ENCODE peak calls at places on chromosomes 1 and 21, in six cellular contexts. One of them, this sample, is unnamed.

GRCh38 chr1:115753830-115754229 is 14.7 kb downstream of the CASQ2 start:
- DNase-seq in NCI-H1105: no peak
- DNase-seq in fibroblast of the aortic adventitia: no peak
- DNase-seq in stimulated activated CD8-positive, alpha-beta memory T cell treated with anti-CD3 and anti-CD28 coated beads, Interleukin-7, amount 100 ng/mL, for 1 hour: no peak
- DNase-seq in immature natural killer cell: no peak
- DNase-seq in thoracic aorta: no peak
- DNase-seq in this sample: peak

GRCh38 chr1:179369751-179370341 is 4.1 kb downstream of the AXDND1 start:
- DNase-seq in NCI-H1105: peak
- DNase-seq in fibroblast of the aortic adventitia: peak
- DNase-seq in stimulated activated CD8-positive, alpha-beta memory T cell treated with anti-CD3 and anti-CD28 coated beads, Interleukin-7, amount 100 ng/mL, for 1 hour: peak
- DNase-seq in immature natural killer cell: peak
- DNase-seq in thoracic aorta: no peak
- DNase-seq in this sample: peak

GRCh38 chr1:174789399-174789798 is 210.3 kb upstream of the CACYBP start:
- DNase-seq in immature natural killer cell: peak
- DNase-seq in stimulated activated CD8-positive, alpha-beta memory T cell treated with anti-CD3 and anti-CD28 coated beads, Interleukin-7, amount 100 ng/mL, for 1 hour: no peak
- DNase-seq in thoracic aorta: no peak
- DNase-seq in NCI-H1105: no peak
- DNase-seq in fibroblast of the aortic adventitia: peak
- DNase-seq in this sample: peak

GRCh38 chr1:145926706-145927072 is 595 bp downstream of the RBM8A start:
- DNase-seq in fibroblast of the aortic adventitia: no peak
- DNase-seq in thoracic aorta: no peak
- DNase-seq in stimulated activated CD8-positive, alpha-beta memory T cell treated with anti-CD3 and anti-CD28 coated beads, Interleukin-7, amount 100 ng/mL, for 1 hour: no peak
- DNase-seq in NCI-H1105: no peak
- DNase-seq in immature natural killer cell: no peak
- DNase-seq in this sample: no peak

GRCh38 chr1:39733161-39733560 is 5.5 kb upstream of the PPIE start:
- DNase-seq in immature natural killer cell: no peak
- DNase-seq in NCI-H1105: no peak
- DNase-seq in thoracic aorta: no peak
- DNase-seq in stimulated activated CD8-positive, alpha-beta memory T cell treated with anti-CD3 and anti-CD28 coated beads, Interleukin-7, amount 100 ng/mL, for 1 hour: no peak
- DNase-seq in fibroblast of the aortic adventitia: no peak
- DNase-seq in this sample: no peak

GRCh38 chr21:29053011-29053553 is 20.4 kb downstream of the CCT8 start:
- DNase-seq in stimulated activated CD8-positive, alpha-beta memory T cell treated with anti-CD3 and anti-CD28 coated beads, Interleukin-7, amount 100 ng/mL, for 1 hour: no peak
- DNase-seq in fibroblast of the aortic adventitia: no peak
- DNase-seq in NCI-H1105: no peak
- DNase-seq in thoracic aorta: no peak
- DNase-seq in immature natural killer cell: no peak
- DNase-seq in this sample: no peak

GRCh38 chr1:240093120-240093961 is 1.7 kb downstream of the FMN2 start:
- DNase-seq in stimulated activated CD8-positive, alpha-beta memory T cell treated with anti-CD3 and anti-CD28 coated beads, Interleukin-7, amount 100 ng/mL, for 1 hour: no peak
- DNase-seq in NCI-H1105: peak
- DNase-seq in thoracic aorta: no peak
- DNase-seq in fibroblast of the aortic adventitia: no peak
- DNase-seq in immature natural killer cell: no peak
- DNase-seq in this sample: no peak

GRCh38 chr1:145961425-145962156 is 2.8 kb downstream of the ANKRD34A start:
- DNase-seq in stimulated activated CD8-positive, alpha-beta memory T cell treated with anti-CD3 and anti-CD28 coated beads, Interleukin-7, amount 100 ng/mL, for 1 hour: no peak
- DNase-seq in fibroblast of the aortic adventitia: no peak
- DNase-seq in thoracic aorta: no peak
- DNase-seq in immature natural killer cell: no peak
- DNase-seq in NCI-H1105: no peak
- DNase-seq in this sample: no peak

GRCh38 chr1:224939844-224940425 is 10.5 kb downstream of the DNAH14 start:
- DNase-seq in immature natural killer cell: no peak
- DNase-seq in fibroblast of the aortic adventitia: no peak
- DNase-seq in thoracic aorta: no peak
- DNase-seq in stimulated activated CD8-positive, alpha-beta memory T cell treated with anti-CD3 and anti-CD28 coated beads, Interleukin-7, amount 100 ng/mL, for 1 hour: no peak
- DNase-seq in NCI-H1105: no peak
- DNase-seq in this sample: peak

GRCh38 chr1:112687361-112687760 is 12.9 kb downstream of the MOV10 start:
- DNase-seq in thoracic aorta: no peak
- DNase-seq in stimulated activated CD8-positive, alpha-beta memory T cell treated with anti-CD3 and anti-CD28 coated beads, Interleukin-7, amount 100 ng/mL, for 1 hour: no peak
- DNase-seq in fibroblast of the aortic adventitia: no peak
- DNase-seq in NCI-H1105: no peak
- DNase-seq in immature natural killer cell: no peak
- DNase-seq in this sample: no peak

GRCh38 chr1:154941332-154941995 is 4.9 kb upstream of the PMVK start:
- DNase-seq in fibroblast of the aortic adventitia: no peak
- DNase-seq in NCI-H1105: no peak
- DNase-seq in immature natural killer cell: no peak
- DNase-seq in stimulated activated CD8-positive, alpha-beta memory T cell treated with anti-CD3 and anti-CD28 coated beads, Interleukin-7, amount 100 ng/mL, for 1 hour: no peak
- DNase-seq in thoracic aorta: no peak
- DNase-seq in this sample: no peak

GRCh38 chr1:23868848-23869450 is 859 bp upstream of the FUCA1 start:
- DNase-seq in thoracic aorta: no peak
- DNase-seq in immature natural killer cell: no peak
- DNase-seq in stimulated activated CD8-positive, alpha-beta memory T cell treated with anti-CD3 and anti-CD28 coated beads, Interleukin-7, amount 100 ng/mL, for 1 hour: no peak
- DNase-seq in NCI-H1105: no peak
- DNase-seq in fibroblast of the aortic adventitia: no peak
- DNase-seq in this sample: no peak

GRCh38 chr1:178934574-178934945 is 63.7 kb upstream of the ANGPTL1 start:
- DNase-seq in stimulated activated CD8-positive, alpha-beta memory T cell treated with anti-CD3 and anti-CD28 coated beads, Interleukin-7, amount 100 ng/mL, for 1 hour: no peak
- DNase-seq in thoracic aorta: no peak
- DNase-seq in fibroblast of the aortic adventitia: no peak
- DNase-seq in immature natural killer cell: no peak
- DNase-seq in NCI-H1105: no peak
- DNase-seq in this sample: no peak

GRCh38 chr1:31122779-31123178 is 57.3 kb upstream of the PUM1 start:
- DNase-seq in thoracic aorta: no peak
- DNase-seq in stimulated activated CD8-positive, alpha-beta memory T cell treated with anti-CD3 and anti-CD28 coated beads, Interleukin-7, amount 100 ng/mL, for 1 hour: no peak
- DNase-seq in NCI-H1105: no peak
- DNase-seq in immature natural killer cell: no peak
- DNase-seq in fibroblast of the aortic adventitia: peak
- DNase-seq in this sample: no peak

GRCh38 chr1:64161347-64162080 is 41.9 kb upstream of the UBE2U start:
- DNase-seq in fibroblast of the aortic adventitia: peak
- DNase-seq in thoracic aorta: no peak
- DNase-seq in stimulated activated CD8-positive, alpha-beta memory T cell treated with anti-CD3 and anti-CD28 coated beads, Interleukin-7, amount 100 ng/mL, for 1 hour: no peak
- DNase-seq in NCI-H1105: no peak
- DNase-seq in immature natural killer cell: no peak
- DNase-seq in this sample: no peak

This sample was measured in renal cortical epithelial cell.